ENCODE peak calls at places on chromosome 21, in nine cellular contexts. One of them, this sample, is unnamed.

GRCh38 chr21:26844258-26845065 is 747 bp downstream of the ADAMTS1 start:
- DNase-seq in AG04449: no peak
- DNase-seq in fibroblast of lung: peak
- DNase-seq in OCI-LY7: no peak
- DNase-seq in tibial nerve: peak
- DNase-seq in breast epithelium: no peak
- DNase-seq in psoas muscle: peak
- DNase-seq in kidney: peak
- DNase-seq in fibroblast of pulmonary artery: peak
- DNase-seq in this sample: peak

GRCh38 chr21:27047331-27048314 is 80.7 kb upstream of the ADAMTS5 start:
- DNase-seq in fibroblast of pulmonary artery: peak
- DNase-seq in fibroblast of lung: peak
- DNase-seq in kidney: no peak
- DNase-seq in breast epithelium: no peak
- DNase-seq in tibial nerve: no peak
- DNase-seq in AG04449: no peak
- DNase-seq in psoas muscle: no peak
- DNase-seq in OCI-LY7: no peak
- DNase-seq in this sample: peak

GRCh38 chr21:39079617-39080016 is 103.6 kb downstream of the PSMG1 start:
- DNase-seq in tibial nerve: peak
- DNase-seq in psoas muscle: peak
- DNase-seq in kidney: peak
- DNase-seq in fibroblast of lung: peak
- DNase-seq in AG04449: no peak
- DNase-seq in fibroblast of pulmonary artery: peak
- DNase-seq in OCI-LY7: no peak
- DNase-seq in breast epithelium: no peak
- DNase-seq in this sample: no peak

GRCh38 chr21:32368386-32368785 is 24.4 kb downstream of the URB1 start:
- DNase-seq in tibial nerve: no peak
- DNase-seq in breast epithelium: no peak
- DNase-seq in fibroblast of lung: no peak
- DNase-seq in OCI-LY7: no peak
- DNase-seq in kidney: no peak
- DNase-seq in fibroblast of pulmonary artery: no peak
- DNase-seq in AG04449: no peak
- DNase-seq in psoas muscle: no peak
- DNase-seq in this sample: peak

GRCh38 chr21:33451634-33452071 is 28.1 kb downstream of the TMEM50B start:
- DNase-seq in fibroblast of lung: peak
- DNase-seq in kidney: no peak
- DNase-seq in psoas muscle: no peak
- DNase-seq in OCI-LY7: no peak
- DNase-seq in breast epithelium: no peak
- DNase-seq in fibroblast of pulmonary artery: no peak
- DNase-seq in AG04449: no peak
- DNase-seq in tibial nerve: no peak
- DNase-seq in this sample: peak

GRCh38 chr21:35191754-35192153 is 142.7 kb upstream of the RUNX1 start:
- DNase-seq in OCI-LY7: no peak
- DNase-seq in tibial nerve: no peak
- DNase-seq in AG04449: no peak
- DNase-seq in fibroblast of pulmonary artery: no peak
- DNase-seq in kidney: no peak
- DNase-seq in breast epithelium: no peak
- DNase-seq in fibroblast of lung: no peak
- DNase-seq in psoas muscle: no peak
- DNase-seq in this sample: no peak

GRCh38 chr21:26512664-26513063 is 60.4 kb downstream of the CYYR1 start:
- DNase-seq in breast epithelium: no peak
- DNase-seq in fibroblast of lung: peak
- DNase-seq in fibroblast of pulmonary artery: no peak
- DNase-seq in OCI-LY7: no peak
- DNase-seq in AG04449: no peak
- DNase-seq in psoas muscle: no peak
- DNase-seq in kidney: no peak
- DNase-seq in tibial nerve: no peak
- DNase-seq in this sample: no peak

GRCh38 chr21:36079010-36079649 is 9.3 kb downstream of the CBR1 start:
- DNase-seq in tibial nerve: peak
- DNase-seq in OCI-LY7: no peak
- DNase-seq in kidney: no peak
- DNase-seq in fibroblast of pulmonary artery: no peak
- DNase-seq in fibroblast of lung: no peak
- DNase-seq in psoas muscle: no peak
- DNase-seq in AG04449: no peak
- DNase-seq in breast epithelium: no peak
- DNase-seq in this sample: no peak

GRCh38 chr21:18529253-18529652 is 125.7 kb upstream of the TMPRSS15 start:
- DNase-seq in OCI-LY7: no peak
- DNase-seq in fibroblast of lung: peak
- DNase-seq in breast epithelium: no peak
- DNase-seq in kidney: no peak
- DNase-seq in AG04449: peak
- DNase-seq in fibroblast of pulmonary artery: peak
- DNase-seq in tibial nerve: no peak
- DNase-seq in psoas muscle: no peak
- DNase-seq in this sample: peak

GRCh38 chr21:39696620-39697019 is 48.4 kb upstream of the IGSF5 start:
- DNase-seq in OCI-LY7: no peak
- DNase-seq in tibial nerve: no peak
- DNase-seq in psoas muscle: no peak
- DNase-seq in fibroblast of pulmonary artery: no peak
- DNase-seq in breast epithelium: no peak
- DNase-seq in fibroblast of lung: peak
- DNase-seq in kidney: no peak
- DNase-seq in AG04449: no peak
- DNase-seq in this sample: peak

GRCh38 chr21:38714998-38715397 is 90.7 kb upstream of the ETS2 start:
- DNase-seq in fibroblast of pulmonary artery: no peak
- DNase-seq in fibroblast of lung: peak
- DNase-seq in kidney: no peak
- DNase-seq in AG04449: no peak
- DNase-seq in tibial nerve: no peak
- DNase-seq in OCI-LY7: no peak
- DNase-seq in psoas muscle: no peak
- DNase-seq in breast epithelium: no peak
- DNase-seq in this sample: no peak

GRCh38 chr21:34558960-34559631 is 47.1 kb upstream of the KCNE1 start:
- DNase-seq in fibroblast of pulmonary artery: no peak
- DNase-seq in fibroblast of lung: peak
- DNase-seq in OCI-LY7: no peak
- DNase-seq in psoas muscle: no peak
- DNase-seq in AG04449: no peak
- DNase-seq in tibial nerve: no peak
- DNase-seq in breast epithelium: no peak
- DNase-seq in kidney: no peak
- DNase-seq in this sample: peak

GRCh38 chr21:41111681-41112080 is 56.3 kb upstream of the BACE2 start:
- DNase-seq in psoas muscle: no peak
- DNase-seq in fibroblast of pulmonary artery: no peak
- DNase-seq in kidney: no peak
- DNase-seq in tibial nerve: no peak
- DNase-seq in OCI-LY7: no peak
- DNase-seq in fibroblast of lung: no peak
- DNase-seq in AG04449: no peak
- DNase-seq in breast epithelium: no peak
- DNase-seq in this sample: no peak

GRCh38 chr21:41109174-41109573 is 58.8 kb upstream of the BACE2 start:
- DNase-seq in fibroblast of pulmonary artery: no peak
- DNase-seq in AG04449: no peak
- DNase-seq in psoas muscle: no peak
- DNase-seq in fibroblast of lung: no peak
- DNase-seq in breast epithelium: no peak
- DNase-seq in tibial nerve: no peak
- DNase-seq in kidney: no peak
- DNase-seq in OCI-LY7: no peak
- DNase-seq in this sample: no peak

GRCh38 chr21:41107602-41108001 is 60.4 kb upstream of the BACE2 start:
- DNase-seq in fibroblast of pulmonary artery: no peak
- DNase-seq in fibroblast of lung: no peak
- DNase-seq in breast epithelium: no peak
- DNase-seq in psoas muscle: no peak
- DNase-seq in kidney: no peak
- DNase-seq in tibial nerve: no peak
- DNase-seq in AG04449: no peak
- DNase-seq in OCI-LY7: no peak
- DNase-seq in this sample: no peak

GRCh38 chr21:41110664-41111063 is 57.3 kb upstream of the BACE2 start:
- DNase-seq in fibroblast of pulmonary artery: no peak
- DNase-seq in tibial nerve: no peak
- DNase-seq in OCI-LY7: no peak
- DNase-seq in psoas muscle: no peak
- DNase-seq in kidney: no peak
- DNase-seq in breast epithelium: no peak
- DNase-seq in fibroblast of lung: no peak
- DNase-seq in AG04449: no peak
- DNase-seq in this sample: no peak

GRCh38 chr21:41112740-41113692 is 54.9 kb upstream of the BACE2 start:
- DNase-seq in breast epithelium: peak
- DNase-seq in OCI-LY7: peak
- DNase-seq in kidney: no peak
- DNase-seq in fibroblast of pulmonary artery: peak
- DNase-seq in psoas muscle: no peak
- DNase-seq in fibroblast of lung: peak
- DNase-seq in AG04449: peak
- DNase-seq in tibial nerve: no peak
- DNase-seq in this sample: peak
- H3K4me3 ChIP-seq in breast epithelium: peak
- H3K4me3 ChIP-seq in OCI-LY7: no peak
- H3K4me3 ChIP-seq in kidney: no peak
- H3K4me3 ChIP-seq in fibroblast of pulmonary artery: no peak
- H3K4me3 ChIP-seq in psoas muscle: no peak
- H3K4me3 ChIP-seq in fibroblast of lung: no peak
- H3K4me3 ChIP-seq in AG04449: peak
- H3K4me3 ChIP-seq in tibial nerve: peak
- H3K4me3 ChIP-seq in this sample: no peak

GRCh38 chr21:37502947-37503346 is 136.4 kb downstream of the DYRK1A start:
- DNase-seq in OCI-LY7: no peak
- DNase-seq in AG04449: no peak
- DNase-seq in psoas muscle: no peak
- DNase-seq in tibial nerve: no peak
- DNase-seq in fibroblast of pulmonary artery: no peak
- DNase-seq in breast epithelium: no peak
- DNase-seq in kidney: no peak
- DNase-seq in fibroblast of lung: no peak
- DNase-seq in this sample: no peak
- TF ChIP-seq CTCF in OCI-LY7: no peak
- TF ChIP-seq CTCF in AG04449: no peak
- TF ChIP-seq CTCF in psoas muscle: no peak
- TF ChIP-seq CTCF in tibial nerve: no peak
- TF ChIP-seq CTCF in fibroblast of pulmonary artery: no peak
- TF ChIP-seq CTCF in breast epithelium: no peak
- TF ChIP-seq CTCF in kidney: no peak
- TF ChIP-seq CTCF in fibroblast of lung: no peak
- TF ChIP-seq CTCF in this sample: no peak

DNA sequence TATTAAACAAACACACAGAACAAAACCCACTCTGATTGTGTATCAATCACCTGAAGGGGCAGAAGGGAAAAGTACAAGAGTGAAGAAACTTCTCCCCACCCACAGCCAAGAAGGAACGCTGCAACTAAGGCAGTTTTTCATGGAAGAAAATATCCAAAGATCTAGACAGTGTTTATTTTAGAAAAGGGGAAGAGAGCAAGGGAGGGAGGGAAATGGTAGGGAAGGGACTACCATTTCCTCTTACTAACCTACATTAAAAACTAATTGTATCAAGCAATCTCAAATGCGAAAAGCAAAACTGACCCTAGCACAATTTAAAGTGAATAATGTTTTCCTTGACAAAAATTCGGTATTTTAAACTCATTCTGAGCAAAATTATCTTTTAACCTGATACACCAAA is 3.5 kb downstream of the NRIP1 start:
- DNase-seq in breast epithelium: no peak
- DNase-seq in fibroblast of pulmonary artery: no peak
- DNase-seq in kidney: no peak
- DNase-seq in psoas muscle: no peak
- DNase-seq in fibroblast of lung: no peak
- DNase-seq in OCI-LY7: no peak
- DNase-seq in tibial nerve: no peak
- DNase-seq in AG04449: no peak
- DNase-seq in this sample: no peak
- H3K4me3 ChIP-seq in breast epithelium: peak
- H3K4me3 ChIP-seq in fibroblast of pulmonary artery: no peak
- H3K4me3 ChIP-seq in kidney: peak
- H3K4me3 ChIP-seq in psoas muscle: peak
- H3K4me3 ChIP-seq in fibroblast of lung: peak
- H3K4me3 ChIP-seq in OCI-LY7: no peak
- H3K4me3 ChIP-seq in tibial nerve: no peak
- H3K4me3 ChIP-seq in AG04449: peak
- H3K4me3 ChIP-seq in this sample: no peak

GRCh38 chr21:44331650-44332306 is 7.4 kb downstream of the CFAP410 start:
- DNase-seq in breast epithelium: no peak
- DNase-seq in kidney: no peak
- DNase-seq in AG04449: no peak
- DNase-seq in psoas muscle: no peak
- DNase-seq in fibroblast of lung: no peak
- DNase-seq in fibroblast of pulmonary artery: peak
- DNase-seq in tibial nerve: no peak
- DNase-seq in OCI-LY7: no peak
- DNase-seq in this sample: no peak

GRCh38 chr21:44329971-44330681 is 9.1 kb downstream of the CFAP410 start:
- DNase-seq in fibroblast of lung: no peak
- DNase-seq in OCI-LY7: no peak
- DNase-seq in AG04449: no peak
- DNase-seq in tibial nerve: no peak
- DNase-seq in breast epithelium: no peak
- DNase-seq in kidney: no peak
- DNase-seq in psoas muscle: no peak
- DNase-seq in fibroblast of pulmonary artery: no peak
- DNase-seq in this sample: no peak

GRCh38 chr21:44330698-44331097 is 8.5 kb downstream of the CFAP410 start:
- DNase-seq in tibial nerve: no peak
- DNase-seq in breast epithelium: no peak
- DNase-seq in AG04449: no peak
- DNase-seq in OCI-LY7: no peak
- DNase-seq in kidney: no peak
- DNase-seq in fibroblast of pulmonary artery: no peak
- DNase-seq in fibroblast of lung: no peak
- DNase-seq in psoas muscle: no peak
- DNase-seq in this sample: no peak

GRCh38 chr21:44332383-44332782 is 6.8 kb downstream of the CFAP410 start:
- DNase-seq in OCI-LY7: no peak
- DNase-seq in fibroblast of pulmonary artery: no peak
- DNase-seq in tibial nerve: no peak
- DNase-seq in AG04449: no peak
- DNase-seq in psoas muscle: no peak
- DNase-seq in kidney: no peak
- DNase-seq in fibroblast of lung: no peak
- DNase-seq in breast epithelium: no peak
- DNase-seq in this sample: no peak

DNA sequence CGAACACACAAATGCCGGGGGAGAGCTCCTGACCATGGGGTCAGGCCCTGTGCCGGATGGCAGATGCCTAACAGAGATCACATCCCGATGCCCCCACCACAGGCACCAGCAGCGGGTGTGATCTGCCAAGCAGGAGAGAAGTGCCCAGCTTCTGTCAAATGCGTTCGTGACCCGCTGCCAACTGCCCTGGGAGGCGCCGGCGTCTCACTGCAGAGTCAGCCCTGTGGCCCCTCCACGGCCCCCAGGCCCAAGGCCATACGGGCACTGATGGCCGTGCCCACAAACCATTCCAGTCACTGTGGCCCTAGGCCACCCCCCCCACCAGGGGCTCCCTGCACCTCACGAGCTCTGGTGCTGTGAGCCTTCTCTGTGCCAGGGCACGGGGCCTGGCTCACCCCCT is 8.0 kb downstream of the CFAP410 start:
- DNase-seq in fibroblast of pulmonary artery: no peak
- DNase-seq in AG04449: no peak
- DNase-seq in OCI-LY7: no peak
- DNase-seq in kidney: no peak
- DNase-seq in psoas muscle: no peak
- DNase-seq in fibroblast of lung: no peak
- DNase-seq in breast epithelium: no peak
- DNase-seq in tibial nerve: no peak
- DNase-seq in this sample: no peak
- TF ChIP-seq CTCF in fibroblast of pulmonary artery: no peak
- TF ChIP-seq CTCF in AG04449: no peak
- TF ChIP-seq CTCF in OCI-LY7: no peak
- TF ChIP-seq CTCF in kidney: no peak
- TF ChIP-seq CTCF in psoas muscle: no peak
- TF ChIP-seq CTCF in fibroblast of lung: no peak
- TF ChIP-seq CTCF in breast epithelium: no peak
- TF ChIP-seq CTCF in tibial nerve: no peak
- TF ChIP-seq CTCF in this sample: no peak